ENCODE peak calls at places on chromosomes 13 and 19, in five cellular contexts. N, C, M, Q and F are unnamed samples.

GRCh38 chr19:58311345-58311744 is 6.2 kb downstream of the ERVK3-1 start:
- DNase-seq in N (no peak), C (no peak), M (no peak), Q (no peak), F (no peak)

GRCh38 chr19:50835785-50836542 is 2.6 kb upstream of the KLK15 start:
- DNase-seq in N (no peak), C (peak), M (peak), Q (peak), F (peak)

GRCh38 chr13:25901460-25902376 is 150.1 kb downstream of the SHISA2 start:
- DNase-seq in N (no peak), C (no peak), M (no peak), Q (no peak), F (no peak)

GRCh38 chr13:70812481-70812880 is 704.2 kb upstream of the KLHL1 start:
- DNase-seq in N (no peak), C (no peak), M (no peak), Q (no peak), F (no peak)

GRCh38 chr19:49812452-49812996 is 568 bp downstream of the FUZ start:
- DNase-seq in N (no peak), C (no peak), M (no peak), Q (no peak), F (no peak)

GRCh38 chr13:92833071-92833470 is 393.5 kb upstream of the GPC6 start:
- DNase-seq in N (no peak), C (no peak), M (no peak), Q (no peak), F (no peak)

GRCh38 chr19:2523630-2524311 is 47.8 kb downstream of the GADD45B start:
- DNase-seq in N (no peak), C (no peak), M (no peak), Q (no peak), F (no peak)

GRCh38 chr13:114016321-114017027 is 42.6 kb upstream of the C13orf46 start:
- DNase-seq in N (no peak), C (no peak), M (no peak), Q (no peak), F (no peak)

GRCh38 chr13:103164239-103164638 is 98.0 kb upstream of the SLC10A2 start:
- DNase-seq in N (no peak), C (no peak), M (no peak), Q (no peak), F (no peak)

GRCh38 chr13:93775507-93776108 is 549.0 kb downstream of the GPC6 start:
- DNase-seq in N (no peak), C (no peak), M (no peak), Q (no peak), F (no peak)

GRCh38 chr19:16795731-16796130 is 33.5 kb upstream of the SIN3B start:
- DNase-seq in N (no peak), C (no peak), M (no peak), Q (no peak), F (no peak)

GRCh38 chr19:50794074-50794777 is 4.0 kb downstream of the ACP4 start:
- DNase-seq in N (no peak), C (no peak), M (no peak), Q (no peak), F (no peak)

GRCh38 chr13:74556002-74556551 is 421.9 kb upstream of the KLF12 start:
- DNase-seq in N (no peak), C (no peak), M (no peak), Q (no peak), F (no peak)

GRCh38 chr19:46984077-46985010 is 35.3 kb upstream of the NPAS1 start:
- DNase-seq in N (no peak), C (no peak), M (no peak), Q (peak), F (no peak)

GRCh38 chr19:41695745-41696144 is 7.7 kb upstream of the CEACAM7 start:
- DNase-seq in N (no peak), C (no peak), M (no peak), Q (no peak), F (no peak)

GRCh38 chr19:10001899-10002298 is 8.4 kb downstream of the COL5A3 start:
- DNase-seq in N (no peak), C (no peak), M (no peak), Q (peak), F (no peak)

GRCh38 chr19:8697671-8698432 is 743 bp downstream of the ACTL9 start:
- DNase-seq in N (no peak), C (no peak), M (no peak), Q (no peak), F (no peak)

GRCh38 chr13:110868631-110869165 is 46.2 kb downstream of the ANKRD10 start:
- DNase-seq in N (no peak), C (no peak), M (no peak), Q (no peak), F (no peak)

GRCh38 chr13:23996456-23996855 is 99.2 kb upstream of the C1QTNF9B start:
- DNase-seq in N (no peak), C (no peak), M (no peak), Q (no peak), F (no peak)

GRCh38 chr19:2259331-2259730 is 3.1 kb upstream of the JSRP1 start:
- DNase-seq in N (no peak), C (no peak), M (no peak), Q (no peak), F (no peak)

GRCh38 chr13:34413538-34414210 is 528.4 kb upstream of the NBEA start:
- DNase-seq in N (no peak), C (no peak), M (no peak), Q (no peak), F (no peak)

GRCh38 chr13:59766236-59766635 is 397.5 kb downstream of the DIAPH3 start:
- DNase-seq in N (no peak), C (no peak), M (no peak), Q (no peak), F (no peak)

GRCh38 chr19:21483589-21484170 is 21.7 kb upstream of the ZNF429 start:
- DNase-seq in N (no peak), C (peak), M (peak), Q (peak), F (peak)

GRCh38 chr13:80342541-80343371 is 1.8 kb upstream of the SPRY2 start:
- DNase-seq in N (peak), C (peak), M (peak), Q (peak), F (peak)

GRCh38 chr13:49220856-49221614 is 897 bp downstream of the MLNR start:
- DNase-seq in N (no peak), C (no peak), M (peak), Q (no peak), F (no peak)